ENCODE peak calls at places on chromosomes 12 and 14, in ten cellular contexts. I is caudate nucleus, L is GM23338, Y is mesenchymal stem cell, S is hepatocyte, B is left ventricle myocardium inferior, X is A549, R is brain microvascular endothelial cell, O is body of pancreas, D is prostate gland. U is an unnamed sample.

GRCh38 chr12:104439137-104439536 is 17.6 kb upstream of the CHST11 start:
- DNase-seq in I (no peak), L (no peak), Y (no peak), S (no peak), B (no peak), X (no peak), R (no peak), O (no peak), D (no peak), U (no peak)

GRCh38 chr12:55724226-55724939 is 4.2 kb downstream of the RDH5 start:
- DNase-seq in I (no peak), L (peak), Y (peak), S (peak), B (peak), X (peak), R (peak), O (peak), D (peak), U (peak)

GRCh38 chr12:459430-460258 is at the start of gene B4GALNT3:
- DNase-seq in I (no peak), L (peak), Y (peak), S (peak), B (peak), X (peak), R (no peak), O (peak), D (peak), U (peak)

GRCh38 chr12:5222011-5222461 is 178.4 kb downstream of the KCNA5 start:
- DNase-seq in I (no peak), L (peak), Y (no peak), S (no peak), B (no peak), X (no peak), R (no peak), O (no peak), D (no peak), U (no peak)

GRCh38 chr14:50396636-50397460 is at the start of gene CDKL1:
- DNase-seq in I (no peak), L (peak), Y (peak), S (peak), B (peak), X (peak), R (peak), O (peak), D (peak), U (peak)

GRCh38 chr12:3304436-3305135 is 186.4 kb upstream of the PRMT8 start:
- DNase-seq in I (no peak), L (no peak), Y (peak), S (peak), B (no peak), X (peak), R (peak), O (peak), D (no peak), U (no peak)

GRCh38 chr14:79502101-79502750 is 709.1 kb downstream of the DIO2 start:
- DNase-seq in I (no peak), L (peak), Y (no peak), S (no peak), B (no peak), X (no peak), R (no peak), O (no peak), D (no peak), U (no peak)

GRCh38 chr14:35534130-35534883 is at the start of gene INSM2:
- DNase-seq in I (no peak), L (peak), Y (no peak), S (no peak), B (no peak), X (peak), R (no peak), O (no peak), D (no peak), U (no peak)

GRCh38 chr14:36129181-36129580 is 47.3 kb downstream of the PTCSC3 start:
- DNase-seq in I (no peak), L (peak), Y (no peak), S (no peak), B (no peak), X (no peak), R (no peak), O (no peak), D (no peak), U (no peak)

GRCh38 chr14:35895256-35895655 is 69.1 kb downstream of the BRMS1L start:
- DNase-seq in I (no peak), L (no peak), Y (no peak), S (no peak), B (no peak), X (no peak), R (no peak), O (no peak), D (no peak), U (no peak)

GRCh38 chr12:108815875-108816594 is 41.3 kb downstream of the SSH1 start:
- DNase-seq in I (no peak), L (no peak), Y (peak), S (no peak), B (no peak), X (no peak), R (no peak), O (no peak), D (no peak), U (no peak)
- H3K27ac ChIP-seq in I (no peak), L (no peak), Y (no peak), S (no peak), B (peak), X (no peak), R (peak), O (no peak), D (peak), U (no peak)

GRCh38 chr14:101200008-101200649 is 296.6 kb upstream of the RTL1 start:
- DNase-seq in I (no peak), L (no peak), Y (no peak), S (no peak), B (no peak), X (no peak), R (no peak), O (no peak), D (no peak), U (no peak)

GRCh38 chr14:101199028-101199770 is 295.7 kb upstream of the RTL1 start:
- DNase-seq in I (no peak), L (no peak), Y (no peak), S (no peak), B (no peak), X (no peak), R (no peak), O (no peak), D (no peak), U (no peak)

GRCh38 chr14:101196795-101197590 is 293.5 kb upstream of the RTL1 start:
- DNase-seq in I (no peak), L (peak), Y (no peak), S (no peak), B (no peak), X (no peak), R (no peak), O (no peak), D (no peak), U (no peak)

GRCh38 chr14:101197595-101198397 is 294.3 kb upstream of the RTL1 start:
- DNase-seq in I (no peak), L (no peak), Y (no peak), S (no peak), B (no peak), X (no peak), R (no peak), O (no peak), D (no peak), U (no peak)

GRCh38 chr14:101198398-101199027 is 295.0 kb upstream of the RTL1 start:
- DNase-seq in I (no peak), L (no peak), Y (no peak), S (no peak), B (no peak), X (no peak), R (no peak), O (no peak), D (no peak), U (no peak)
- H3K27ac ChIP-seq in I (no peak), L (no peak), Y (no peak), S (no peak), B (no peak), X (no peak), R (no peak), O (no peak), D (no peak), U (no peak)

DNA sequence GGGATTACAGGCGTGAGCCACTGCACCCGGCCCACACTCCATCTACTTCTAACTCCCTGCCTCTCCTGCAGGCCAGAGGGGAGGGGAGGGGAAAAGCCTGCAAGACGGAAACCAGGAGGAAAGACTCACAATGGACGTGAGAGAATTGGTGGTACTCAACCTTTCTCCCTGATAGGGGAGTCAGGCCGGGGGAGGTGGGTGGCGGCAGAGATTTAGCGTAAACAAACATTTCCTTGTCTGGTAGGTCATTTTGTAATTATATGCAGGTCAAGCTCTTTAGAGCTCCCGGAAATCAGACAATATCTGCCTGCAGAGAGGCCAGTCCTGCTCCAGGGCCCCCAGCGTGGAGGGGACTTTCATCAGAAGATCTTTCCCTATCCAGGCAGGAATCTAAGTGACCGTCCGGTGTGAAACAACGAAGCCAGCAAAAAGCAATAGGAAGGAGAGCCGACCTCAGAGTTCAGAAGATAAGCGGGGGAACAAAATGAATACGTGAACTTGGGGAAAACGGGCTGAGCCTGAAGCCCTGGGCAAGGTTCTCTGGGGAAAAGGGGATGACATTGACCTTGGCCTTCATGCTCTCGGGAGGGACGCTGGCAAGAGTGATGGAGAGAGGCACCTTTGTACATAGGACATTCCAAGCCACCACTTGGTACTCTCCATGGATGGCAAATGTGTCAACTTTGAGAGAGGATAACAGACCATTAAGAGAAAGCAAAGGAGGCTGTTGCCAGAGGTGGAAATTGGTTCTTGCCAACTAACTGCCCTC is 62.3 kb downstream of the SPRING1 start:
- DNase-seq in I (no peak), L (no peak), Y (no peak), S (no peak), B (no peak), X (no peak), R (no peak), O (no peak), D (no peak), U (no peak)
- H3K27ac ChIP-seq in I (no peak), L (no peak), Y (no peak), S (no peak), B (peak), X (peak), R (no peak), O (no peak), D (no peak), U (no peak)

GRCh38 chr14:81005540-81006228 is 50.3 kb downstream of the TSHR start:
- DNase-seq in I (no peak), L (no peak), Y (no peak), S (no peak), B (no peak), X (no peak), R (no peak), O (no peak), D (no peak), U (no peak)
- H3K27ac ChIP-seq in I (no peak), L (no peak), Y (no peak), S (no peak), B (no peak), X (no peak), R (no peak), O (no peak), D (no peak), U (no peak)

DNA sequence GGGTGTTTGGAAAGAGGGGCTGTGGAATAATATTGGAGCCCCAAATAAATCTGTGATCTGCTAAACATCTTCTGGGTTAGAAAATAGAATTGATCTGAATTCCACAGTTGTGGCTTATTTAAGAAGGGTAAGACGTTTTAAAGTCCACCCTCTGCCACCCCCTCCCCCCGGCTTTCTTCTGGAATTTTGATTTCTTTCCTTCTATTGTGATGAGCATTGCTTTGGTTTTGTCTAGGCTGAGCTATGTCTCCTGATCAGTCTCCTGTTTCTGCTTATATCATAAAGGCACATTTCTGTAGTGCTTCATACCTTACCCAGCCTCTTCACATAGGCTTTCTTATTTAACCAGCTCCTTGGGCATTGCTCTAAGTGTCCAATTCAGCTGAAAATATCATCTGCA is 77.3 kb upstream of the SLC38A2 start:
- DNase-seq in I (no peak), L (no peak), Y (no peak), S (no peak), B (no peak), X (no peak), R (no peak), O (no peak), D (no peak), U (no peak)
- H3K27ac ChIP-seq in I (no peak), L (no peak), Y (no peak), S (no peak), B (peak), X (peak), R (no peak), O (peak), D (no peak), U (no peak)

GRCh38 chr12:106888348-106888970 is 67.2 kb upstream of the TMEM263 start:
- DNase-seq in I (no peak), L (no peak), Y (no peak), S (no peak), B (no peak), X (no peak), R (no peak), O (no peak), D (no peak), U (no peak)
- H3K27ac ChIP-seq in I (peak), L (no peak), Y (no peak), S (no peak), B (no peak), X (no peak), R (no peak), O (no peak), D (no peak), U (no peak)

U was measured in substantia nigra.